ENCODE peak calls at places on chromosomes 13 and 19, in five cellular contexts. D, K, F, A and J are unnamed samples.

GRCh38 chr13:54536112-54536511 is 1507.5 kb downstream of the OLFM4 start:
- DNase-seq in D (no peak), K (peak; percentile 6), F (no peak), A (no peak), J (no peak)

GRCh38 chr19:40744554-40745401 is 5.5 kb downstream of the ACTMAP start:
- DNase-seq in D (peak; percentile 25), K (no peak), F (no peak), A (no peak), J (no peak)

GRCh38 chr13:32790731-32791130 is 204.5 kb downstream of the PDS5B start:
- DNase-seq in D (no peak), K (peak; percentile 18), F (no peak), A (no peak), J (no peak)

GRCh38 chr19:35253316-35254286 is 4.8 kb downstream of the LSR start:
- DNase-seq in D (no peak), K (no peak), F (no peak), A (no peak), J (peak; percentile 78)

GRCh38 chr19:10855879-10856522 is 7.8 kb downstream of the C19orf38 start:
- DNase-seq in D (peak; percentile 32), K (no peak), F (no peak), A (no peak), J (no peak)

GRCh38 chr19:53772943-53773342 is 51.2 kb downstream of the NLRP12 start:
- DNase-seq in D (peak; percentile 76), K (peak; percentile 41), F (peak; percentile 61), A (peak; percentile 7), J (no peak)

GRCh38 chr13:51276684-51277083 is 54.5 kb downstream of the FAM124A start:
- DNase-seq in D (no peak), K (no peak), F (no peak), A (no peak), J (no peak)

GRCh38 chr19:3365447-3366103 is 808 bp upstream of the NFIC start:
- DNase-seq in D (peak; percentile 79), K (no peak), F (no peak), A (peak; percentile 25), J (no peak)

GRCh38 chr19:50205681-50206138 is 2.3 kb downstream of the MYH14 start:
- DNase-seq in D (no peak), K (no peak), F (no peak), A (no peak), J (no peak)

GRCh38 chr19:40147693-40148347 is 43.4 kb upstream of the MAP3K10 start:
- DNase-seq in D (peak; percentile 74), K (no peak), F (no peak), A (no peak), J (peak; percentile 83)

GRCh38 chr13:75186384-75186783 is 295.6 kb downstream of the TBC1D4 start:
- DNase-seq in D (peak; percentile 21), K (no peak), F (no peak), A (no peak), J (no peak)

GRCh38 chr13:36028359-36028758 is 102.8 kb downstream of the DCLK1 start:
- DNase-seq in D (no peak), K (no peak), F (no peak), A (no peak), J (no peak)

GRCh38 chr13:111275995-111276618 is 44.3 kb upstream of the TEX29 start:
- DNase-seq in D (no peak), K (no peak), F (no peak), A (no peak), J (no peak)

GRCh38 chr13:41267106-41267505 is 3.7 kb upstream of the MTRF1 start:
- DNase-seq in D (peak; percentile 51), K (no peak), F (no peak), A (no peak), J (no peak)

GRCh38 chr13:24081388-24081787 is 79.1 kb upstream of the SPATA13 start:
- DNase-seq in D (no peak), K (no peak), F (no peak), A (no peak), J (no peak)

GRCh38 chr19:48556163-48556562 is 4.2 kb downstream of the SULT2B1 start:
- DNase-seq in D (peak; percentile 71), K (no peak), F (no peak), A (peak; percentile 21), J (no peak)

GRCh38 chr19:3434630-3435553 is 45.4 kb downstream of the SMIM24 start:
- DNase-seq in D (peak; percentile 98), K (peak; percentile 98), F (peak; percentile 94), A (peak; percentile 95), J (peak; percentile 99)

GRCh38 chr13:113178070-113178895 is 19.8 kb downstream of the PROZ start:
- DNase-seq in D (peak; percentile 90), K (no peak), F (no peak), A (no peak), J (no peak)

GRCh38 chr19:14433454-14434156 is 499 bp downstream of the PKN1 start:
- DNase-seq in D (peak; percentile 34), K (no peak), F (no peak), A (peak; percentile 34), J (no peak)

GRCh38 chr13:49330546-49330864 is 82.8 kb downstream of the CDADC1 start:
- DNase-seq in D (no peak), K (no peak), F (no peak), A (no peak), J (no peak)

GRCh38 chr13:27279506-27279905 is 8.9 kb downstream of the RASL11A start:
- DNase-seq in D (no peak), K (no peak), F (no peak), A (no peak), J (no peak)

GRCh38 chr19:35142531-35143230 is 374 bp upstream of the FXYD7 start:
- DNase-seq in D (peak; percentile 64), K (peak; percentile 63), F (no peak), A (peak; percentile 32), J (no peak)

GRCh38 chr19:47110521-47111080 is 3.0 kb downstream of the ZC3H4 start:
- DNase-seq in D (peak; percentile 26), K (peak; percentile 4), F (no peak), A (no peak), J (no peak)

GRCh38 chr13:20492641-20493040 is 33.0 kb downstream of the CRYL1 start:
- DNase-seq in D (peak; percentile 47), K (no peak), F (no peak), A (no peak), J (no peak)

GRCh38 chr19:57106646-57107235 is 13.0 kb upstream of the USP29 start:
- DNase-seq in D (no peak), K (no peak), F (no peak), A (no peak), J (no peak)

GRCh38 chr19:30450101-30450500 is 77.9 kb downstream of the ZNF536 start:
- DNase-seq in D (no peak), K (peak; percentile 17), F (peak; percentile 66), A (peak; percentile 91), J (no peak)

GRCh38 chr19:2962018-2962670 is 15.2 kb upstream of the TLE6 start:
- DNase-seq in D (peak; percentile 90), K (peak; percentile 79), F (peak; percentile 90), A (peak; percentile 64), J (peak; percentile 95)